ENCODE peak calls at places on chromosomes 6 and 20, in seven cellular contexts. M is activated CD4-positive, alpha-beta T cell treated with anti-CD3 and anti-CD28 coated beads, Interleukin-2, amount 50 U/mL, for 1 hour; C is stimulated activated CD8-positive, alpha-beta memory T cell treated with anti-CD3 and anti-CD28 coated beads, Interleukin-15, amount 100 ng/mL, for 48 hours; F is GM04504; X is T-cell; B is AG09319; O is right lobe of liver. W is an unnamed sample.

GRCh38 chr6:109790131-109790530 is 99.0 kb downstream of the FIG4 start:
- DNase-seq in M (no peak), C (no peak), F (no peak), X (no peak), B (peak; percentile 16), O (no peak), W (no peak)

GRCh38 chr6:4914412-4915159 is 89.3 kb downstream of the RPP40 start:
- DNase-seq in M (no peak), C (no peak), F (peak; percentile 39), X (no peak), B (no peak), O (no peak), W (no peak)

GRCh38 chr20:58436868-58437645 is 48.0 kb downstream of the VAPB start:
- DNase-seq in M (no peak), C (no peak), F (no peak), X (no peak), B (no peak), O (no peak), W (no peak)

GRCh38 chr20:63254536-63255384 is 497 bp upstream of the NKAIN4 start:
- DNase-seq in M (no peak), C (no peak), F (no peak), X (no peak), B (no peak), O (no peak), W (no peak)

GRCh38 chr20:38581013-38581412 is at the start of gene ADIG:
- DNase-seq in M (no peak), C (no peak), F (no peak), X (no peak), B (no peak), O (no peak), W (no peak)

GRCh38 chr6:47524136-47524840 is 46.7 kb downstream of the CD2AP start:
- DNase-seq in M (no peak), C (no peak), F (no peak), X (no peak), B (no peak), O (no peak), W (no peak)

GRCh38 chr6:66496659-66497058 is 789.6 kb upstream of the EYS start:
- DNase-seq in M (no peak), C (no peak), F (no peak), X (no peak), B (no peak), O (no peak), W (no peak)

GRCh38 chr20:625360-625932 is 15.3 kb upstream of the TCF15 start:
- DNase-seq in M (no peak), C (no peak), F (no peak), X (no peak), B (no peak), O (no peak), W (no peak)

GRCh38 chr6:30206799-30207618 is 6.2 kb downstream of the TRIM26 start:
- DNase-seq in M (no peak), C (no peak), F (no peak), X (no peak), B (no peak), O (peak; percentile 57), W (no peak)

GRCh38 chr6:113997106-113997505 is 26.2 kb upstream of the HDAC2 start:
- DNase-seq in M (no peak), C (no peak), F (peak; percentile 42), X (no peak), B (peak; percentile 34), O (no peak), W (no peak)

GRCh38 chr20:54515788-54516324 is 40.5 kb downstream of the DOK5 start:
- DNase-seq in M (no peak), C (no peak), F (no peak), X (no peak), B (no peak), O (no peak), W (no peak)

GRCh38 chr20:45826381-45827019 is 612 bp downstream of the TNNC2 start:
- DNase-seq in M (no peak), C (no peak), F (no peak), X (no peak), B (no peak), O (no peak), W (no peak)

GRCh38 chr20:6533828-6534388 is 233.6 kb upstream of the BMP2 start:
- DNase-seq in M (no peak), C (no peak), F (peak; percentile 60), X (no peak), B (peak; percentile 67), O (no peak), W (no peak)

GRCh38 chr6:45350186-45350585 is 22.1 kb downstream of the RUNX2 start:
- DNase-seq in M (no peak), C (no peak), F (no peak), X (no peak), B (peak; percentile 8), O (no peak), W (no peak)

GRCh38 chr6:122289721-122290501 is 109.5 kb upstream of the HSF2 start:
- DNase-seq in M (no peak), C (no peak), F (no peak), X (no peak), B (no peak), O (no peak), W (no peak)

GRCh38 chr6:132199343-132199742 is 201.9 kb downstream of the MOXD1 start:
- DNase-seq in M (no peak), C (no peak), F (peak; percentile 51), X (no peak), B (no peak), O (no peak), W (no peak)

GRCh38 chr6:46044876-46045617 is 29.4 kb upstream of the CLIC5 start:
- DNase-seq in M (no peak), C (peak; percentile 11), F (peak; percentile 50), X (no peak), B (peak; percentile 8), O (no peak), W (no peak)

GRCh38 chr6:43927525-43928210 is 157.7 kb downstream of the VEGFA start:
- DNase-seq in M (no peak), C (no peak), F (no peak), X (no peak), B (no peak), O (no peak), W (no peak)

GRCh38 chr20:278607-279571 is 11.7 kb downstream of the C20orf96 start:
- DNase-seq in M (no peak), C (no peak), F (no peak), X (no peak), B (no peak), O (peak; percentile 34), W (no peak)